ENCODE peak calls at places on chromosome 19, in four cellular contexts. K is WTC11; P is substantia nigra; I is stimulated activated naive CD8-positive, alpha-beta T cell treated with anti-CD3 and anti-CD28 coated beads, Interleukin-15, Interleukin-2, amounts not matched to agents 100 U/mL and 50 U/mL, for 24 hours. H is an unnamed sample.

GRCh38 chr19:2668188-2668763 is 34.2 kb downstream of the GNG7 start:
- DNase-seq in K (no peak), P (no peak), I (no peak), H (no peak)

GRCh38 chr19:16397791-16398529 is 73.3 kb downstream of the KLF2 start:
- DNase-seq in K (no peak), P (no peak), I (no peak), H (peak)

GRCh38 chr19:12668937-12669271 is 2.3 kb downstream of the WDR83 start:
- DNase-seq in K (no peak), P (peak), I (peak), H (peak)

GRCh38 chr19:3154957-3155736 is 19.3 kb downstream of the GNA15 start:
- DNase-seq in K (no peak), P (no peak), I (peak), H (no peak)

GRCh38 chr19:56477429-56478338 is 539 bp upstream of the ZNF667 start:
- DNase-seq in K (peak), P (peak), I (peak), H (peak)

GRCh38 chr19:30557212-30557611 is 185.0 kb downstream of the ZNF536 start:
- DNase-seq in K (no peak), P (no peak), I (no peak), H (no peak)

GRCh38 chr19:33616857-33617256 is 4.9 kb upstream of the CHST8 start:
- DNase-seq in K (no peak), P (no peak), I (no peak), H (no peak)

GRCh38 chr19:48735031-48735615 is 5.3 kb downstream of the RASIP1 start:
- DNase-seq in K (peak), P (no peak), I (no peak), H (no peak)

GRCh38 chr19:4676955-4677731 is 7.0 kb upstream of the MYDGF start:
- DNase-seq in K (peak), P (no peak), I (peak), H (no peak)

GRCh38 chr19:1418951-1419735 is 11.8 kb downstream of the DAZAP1 start:
- DNase-seq in K (no peak), P (no peak), I (no peak), H (no peak)

GRCh38 chr19:40523322-40524047 is 53.2 kb upstream of the SHKBP1 start:
- DNase-seq in K (peak), P (peak), I (peak), H (no peak)

GRCh38 chr19:55563261-55563690 is 17.4 kb downstream of the ZNF579 start:
- DNase-seq in K (no peak), P (no peak), I (no peak), H (no peak)

GRCh38 chr19:5120833-5121232 is 151.9 kb downstream of the KDM4B start:
- DNase-seq in K (no peak), P (no peak), I (no peak), H (no peak)

GRCh38 chr19:11480081-11480926 is 542 bp downstream of the ELAVL3 start:
- DNase-seq in K (peak), P (peak), I (no peak), H (peak)

GRCh38 chr19:48645652-48646191 is at the start of gene CA11:
- DNase-seq in K (peak), P (no peak), I (no peak), H (peak)

GRCh38 chr19:7657047-7657779 is 11.6 kb upstream of the RETN start:
- DNase-seq in K (no peak), P (no peak), I (peak), H (no peak)

GRCh38 chr19:55223291-55224037 is 5.1 kb downstream of the TMEM86B start:
- DNase-seq in K (no peak), P (no peak), I (no peak), H (no peak)

GRCh38 chr19:22945560-22945959 is 57.4 kb downstream of the ZNF728 start:
- DNase-seq in K (no peak), P (no peak), I (peak), H (no peak)

GRCh38 chr19:40280608-40281221 is 4.4 kb downstream of the AKT2 start:
- DNase-seq in K (no peak), P (no peak), I (no peak), H (no peak)

GRCh38 chr19:55640043-55640576 is 692 bp upstream of the ZNF580 start:
- DNase-seq in K (peak), P (peak), I (peak), H (peak)

H was measured in midbrain.